ENCODE peak calls at places on chromosomes 13 and 19, in five cellular contexts. T is foreskin fibroblast; J is CD8-positive, alpha-beta memory T cell; E is OCI-LY7; Q is CD8-positive, alpha-beta T cell. N is an unnamed sample.

GRCh38 chr19:34480971-34481821 is at the start of gene WTIP:
- DNase-seq in T (peak; percentile 96), J (no peak), E (no peak), Q (no peak), N (peak; percentile 94)

GRCh38 chr13:27022571-27023311 is 148.9 kb downstream of the USP12 start:
- DNase-seq in T (peak; percentile 60), J (no peak), E (no peak), Q (no peak), N (no peak)

GRCh38 chr13:50069255-50069654 is 54.0 kb downstream of the KCNRG start:
- DNase-seq in T (peak; percentile 47), J (no peak), E (no peak), Q (no peak), N (peak; percentile 58)

GRCh38 chr13:31681133-31681532 is 58.2 kb upstream of the RXFP2 start:
- DNase-seq in T (no peak), J (no peak), E (no peak), Q (no peak), N (no peak)

GRCh38 chr13:45219123-45219891 is 18.5 kb upstream of the KCTD4 start:
- DNase-seq in T (no peak), J (no peak), E (no peak), Q (no peak), N (no peak)

GRCh38 chr19:49987159-49987698 is 26.3 kb upstream of the SIGLEC11 start:
- DNase-seq in T (peak; percentile 93), J (peak; percentile 78), E (peak; percentile 90), Q (peak; percentile 81), N (peak; percentile 86)

GRCh38 chr13:32010137-32010536 is 21.4 kb upstream of the FRY start:
- DNase-seq in T (peak; percentile 39), J (no peak), E (no peak), Q (no peak), N (peak; percentile 67)

GRCh38 chr13:59745395-59745788 is 418.3 kb downstream of the DIAPH3 start:
- DNase-seq in T (peak; percentile 13), J (no peak), E (no peak), Q (no peak), N (peak; percentile 41)

GRCh38 chr13:60611523-60611922 is 214.5 kb downstream of the TDRD3 start:
- DNase-seq in T (no peak), J (no peak), E (no peak), Q (no peak), N (no peak)

GRCh38 chr19:4690362-4690761 is 20.2 kb upstream of the MYDGF start:
- DNase-seq in T (no peak), J (no peak), E (no peak), Q (no peak), N (no peak)

GRCh38 chr19:6423499-6424189 is 967 bp downstream of the KHSRP start:
- DNase-seq in T (peak; percentile 80), J (peak; percentile 16), E (peak; percentile 41), Q (no peak), N (peak; percentile 47)

GRCh38 chr19:50368649-50369570 is 3.5 kb upstream of the NAPSA start:
- DNase-seq in T (peak; percentile 91), J (peak; percentile 76), E (peak; percentile 92), Q (peak; percentile 88), N (peak; percentile 87)

GRCh38 chr19:35528218-35529038 is at the start of gene SBSN:
- DNase-seq in T (peak; percentile 89), J (no peak), E (no peak), Q (no peak), N (peak; percentile 80)

GRCh38 chr13:112791662-112792440 is 102.0 kb downstream of the ATP11A start:
- DNase-seq in T (no peak), J (no peak), E (no peak), Q (peak; percentile 9), N (no peak)

GRCh38 chr13:44768233-44768632 is 192.1 kb upstream of the TSC22D1 start:
- DNase-seq in T (no peak), J (no peak), E (no peak), Q (no peak), N (no peak)

GRCh38 chr19:40365613-40366401 is 17.3 kb downstream of the PLD3 start:
- DNase-seq in T (peak; percentile 80), J (peak; percentile 8), E (peak; percentile 79), Q (peak; percentile 52), N (peak; percentile 44)

GRCh38 chr19:57748029-57748428 is 1.4 kb downstream of the ZNF776 start:
- DNase-seq in T (no peak), J (no peak), E (no peak), Q (no peak), N (no peak)

GRCh38 chr19:38727868-38728660 is 16.2 kb downstream of the CAPN12 start:
- DNase-seq in T (no peak), J (no peak), E (no peak), Q (no peak), N (no peak)

GRCh38 chr13:47258384-47258783 is 361.5 kb upstream of the HTR2A start:
- DNase-seq in T (peak; percentile 16), J (no peak), E (no peak), Q (no peak), N (peak; percentile 20)

GRCh38 chr13:73244486-73244885 is 185.7 kb downstream of the KLF5 start:
- DNase-seq in T (no peak), J (no peak), E (no peak), Q (no peak), N (no peak)

GRCh38 chr13:52840066-52840465 is 8.4 kb downstream of the PCDH8 start:
- DNase-seq in T (no peak), J (no peak), E (no peak), Q (no peak), N (no peak)

GRCh38 chr13:45718992-45719391 is 16.9 kb downstream of the CBY2 start:
- DNase-seq in T (peak; percentile 22), J (no peak), E (no peak), Q (no peak), N (peak; percentile 48)

GRCh38 chr13:98851276-98851675 is 98.8 kb upstream of the SLC15A1 start:
- DNase-seq in T (no peak), J (no peak), E (no peak), Q (no peak), N (no peak)

GRCh38 chr19:35211545-35212230 is 16.9 kb downstream of the FAM187B start:
- DNase-seq in T (no peak), J (peak; percentile 91), E (peak; percentile 71), Q (peak; percentile 87), N (no peak)

GRCh38 chr13:71864981-71865857 is 1.8 kb downstream of the DACH1 start:
- DNase-seq in T (peak; percentile 32), J (no peak), E (no peak), Q (no peak), N (no peak)

GRCh38 chr19:47049307-47049700 is 880 bp upstream of the TMEM160 start:
- DNase-seq in T (peak; percentile 61), J (no peak), E (no peak), Q (no peak), N (peak; percentile 84)

GRCh38 chr13:48542581-48543341 is 9.9 kb upstream of the RCBTB2 start:
- DNase-seq in T (peak; percentile 35), J (no peak), E (peak; percentile 40), Q (no peak), N (peak; percentile 20)

GRCh38 chr13:74681891-74682290 is 547.7 kb upstream of the KLF12 start:
- DNase-seq in T (no peak), J (no peak), E (no peak), Q (no peak), N (no peak)

GRCh38 chr13:43785681-43786471 is 896 bp downstream of the ENOX1 start:
- DNase-seq in T (peak; percentile 92), J (no peak), E (peak; percentile 9), Q (no peak), N (peak; percentile 69)

GRCh38 chr13:111363121-111363520 is 42.7 kb downstream of the TEX29 start:
- DNase-seq in T (no peak), J (no peak), E (no peak), Q (no peak), N (no peak)

GRCh38 chr13:30142502-30143211 is 164.7 kb downstream of the KATNAL1 start:
- DNase-seq in T (peak; percentile 94), J (no peak), E (no peak), Q (no peak), N (peak; percentile 100)

GRCh38 chr19:2846180-2846935 is 5.1 kb downstream of the ZNF555 start:
- DNase-seq in T (no peak), J (no peak), E (no peak), Q (no peak), N (peak; percentile 18)

DNA sequence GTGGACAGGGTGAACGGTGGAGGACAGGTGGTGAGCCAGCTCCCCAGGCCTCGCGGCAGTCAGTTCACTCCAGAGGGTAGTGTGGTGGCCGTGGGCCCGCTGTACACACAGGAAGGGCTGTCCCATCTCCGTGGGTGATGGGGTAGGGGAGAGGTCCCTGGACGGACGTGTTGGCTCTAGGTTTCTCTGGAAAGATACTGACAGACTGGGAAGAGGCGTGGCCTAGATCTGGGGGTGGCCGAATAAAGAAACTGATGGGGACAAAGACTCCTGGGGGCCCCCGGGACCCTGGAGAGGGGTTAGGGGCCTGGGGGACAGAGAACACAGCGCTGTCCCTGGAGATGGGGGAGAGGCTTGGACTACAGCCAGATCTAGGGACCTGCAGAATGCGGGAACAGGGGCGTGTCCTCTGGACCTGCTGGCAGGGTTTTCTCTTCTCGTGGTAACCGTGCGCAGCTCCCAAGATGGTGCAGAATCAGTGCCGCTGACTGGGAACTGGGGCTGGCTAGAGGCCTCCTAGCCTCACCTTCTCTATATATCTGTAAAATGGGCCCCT is 4.0 kb upstream of the PRAM1 start:
- DNase-seq in T (no peak), J (no peak), E (no peak), Q (no peak), N (no peak)
- H3K4me3 ChIP-seq in T (peak overlapping the region; percentile 58), J (peak overlapping the region; percentile 66), E (peak overlapping the region; percentile 71), Q (peak overlapping the region; percentile 83), N (peak overlapping the region; percentile 62)

GRCh38 chr19:56476093-56476492 is 1.1 kb downstream of the ZNF667 start:
- DNase-seq in T (no peak), J (no peak), E (no peak), Q (no peak), N (no peak)
- H3K4me3 ChIP-seq in T (peak overlapping the region; percentile 79), J (no peak overlapping the region), E (no peak overlapping the region), Q (no peak overlapping the region), N (peak overlapping the region; percentile 91)

GRCh38 chr19:9914315-9915207 is 21.8 kb downstream of the OLFM2 start:
- DNase-seq in T (peak; percentile 93), J (peak; percentile 69), E (peak; percentile 76), Q (peak; percentile 88), N (peak; percentile 72)
- H3K4me3 ChIP-seq in T (peak overlapping the region; percentile 49), J (peak overlapping the region; percentile 69), E (peak overlapping the region; percentile 65), Q (peak overlapping the region; percentile 66), N (peak overlapping the region; percentile 55)

GRCh38 chr13:79658333-79658975 is 177.5 kb downstream of the NDFIP2 start:
- DNase-seq in T (no peak), J (no peak), E (no peak), Q (no peak), N (no peak)

GRCh38 chr13:79655509-79655908 is 174.6 kb downstream of the NDFIP2 start:
- DNase-seq in T (no peak), J (no peak), E (no peak), Q (no peak), N (no peak)

GRCh38 chr13:79662882-79663281 is 181.9 kb downstream of the NDFIP2 start:
- DNase-seq in T (peak; percentile 46), J (no peak), E (no peak), Q (no peak), N (no peak)

GRCh38 chr13:79660361-79660760 is 179.4 kb downstream of the NDFIP2 start:
- DNase-seq in T (no peak), J (no peak), E (no peak), Q (no peak), N (no peak)

DNA sequence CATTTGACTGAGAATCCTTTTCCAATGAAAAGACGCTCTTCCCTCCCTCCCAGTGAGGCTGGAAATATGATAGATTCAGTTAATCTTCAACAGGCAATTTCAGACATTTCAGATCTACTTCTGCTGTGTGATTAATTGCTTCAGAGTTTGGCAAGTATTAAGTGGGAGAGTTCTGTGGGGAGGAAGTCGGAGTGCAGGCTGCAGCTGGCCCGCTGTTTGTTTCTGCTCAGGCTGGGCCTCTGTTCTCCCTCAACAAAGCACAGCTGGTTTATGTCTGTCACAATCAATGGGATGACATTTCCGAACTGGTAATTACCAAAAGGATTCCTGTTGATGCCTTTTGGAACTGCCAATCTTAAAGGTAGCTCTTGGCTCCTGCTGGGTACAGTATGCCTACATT is 178.2 kb downstream of the NDFIP2 start:
- DNase-seq in T (peak; percentile 22), J (no peak), E (no peak), Q (no peak), N (peak; percentile 11)
- H3K4me3 ChIP-seq in T (no peak overlapping the region), J (no peak overlapping the region), E (no peak overlapping the region), Q (no peak overlapping the region), N (no peak overlapping the region)